ENCODE peak calls at places on chromosomes 6 and 20, in seven cellular contexts. R is lung microvascular endothelial cell; N is progenitor cell of endocrine pancreas; P is effector memory CD8-positive, alpha-beta T cell; S is right lobe of liver; F is CD4-positive, alpha-beta T cell; U is stimulated activated CD8-positive, alpha-beta memory T cell treated with anti-CD3 and anti-CD28 coated beads, Interleukin-4, amount 100 ng/mL, for 24 hours. M is an unnamed sample.

GRCh38 chr6:147149092-147149491 is 55.1 kb upstream of the STXBP5 start:
- DNase-seq in N (no peak), F (no peak), U (no peak), S (no peak), R (no peak), P (no peak), M (no peak)

GRCh38 chr20:58511861-58512260 is 3.3 kb downstream of the APCDD1L start:
- DNase-seq in F (no peak), N (no peak), S (no peak), R (no peak), U (no peak), P (no peak), M (peak; percentile 26)

GRCh38 chr6:111597687-111598086 is 8.0 kb downstream of the TRAF3IP2 start:
- DNase-seq in S (peak; percentile 74), N (no peak), F (no peak), R (no peak), U (no peak), P (no peak), M (no peak)

GRCh38 chr20:43389839-43390626 is 67.7 kb upstream of the SRSF6 start:
- DNase-seq in R (no peak), N (no peak), F (no peak), U (no peak), P (no peak), S (no peak), M (no peak)

GRCh38 chr6:971981-972640 is 279.2 kb upstream of the EXOC2 start:
- DNase-seq in U (no peak), N (no peak), F (no peak), P (no peak), R (no peak), S (no peak), M (no peak)

GRCh38 chr6:13375360-13375878 is 47.1 kb upstream of the TBC1D7 start:
- DNase-seq in F (no peak), S (no peak), R (peak; percentile 23), N (no peak), U (peak; percentile 20), P (peak; percentile 8), M (no peak)

GRCh38 chr6:17869010-17869752 is 118.3 kb downstream of the KIF13A start:
- DNase-seq in R (peak; percentile 52), S (no peak), N (no peak), P (no peak), U (no peak), F (no peak), M (no peak)

GRCh38 chr6:75524322-75524972 is 30.8 kb upstream of the FILIP1 start:
- DNase-seq in N (no peak), R (peak; percentile 88), U (no peak), P (no peak), S (no peak), F (no peak), M (peak; percentile 94)

GRCh38 chr6:44627091-44627878 is 239.8 kb downstream of the CDC5L start:
- DNase-seq in S (no peak), P (no peak), F (no peak), N (no peak), R (no peak), U (no peak), M (no peak)

GRCh38 chr20:62122659-62123449 is 579 bp downstream of the LSM14B start:
- DNase-seq in S (peak; percentile 85), N (peak; percentile 53), F (peak; percentile 35), P (peak; percentile 28), U (no peak), R (peak; percentile 23), M (peak; percentile 31)

GRCh38 chr6:3296113-3296512 is 37.4 kb downstream of the PSMG4 start:
- DNase-seq in N (no peak), R (no peak), U (no peak), S (no peak), P (no peak), F (no peak), M (no peak)

GRCh38 chr6:18997375-18997826 is 610.3 kb downstream of the RNF144B start:
- DNase-seq in F (no peak), N (no peak), P (no peak), R (peak; percentile 62), S (no peak), U (no peak), M (peak; percentile 54)

GRCh38 chr6:150686566-150686965 is 86.9 kb downstream of the PLEKHG1 start:
- DNase-seq in P (no peak), S (no peak), U (no peak), N (no peak), R (no peak), F (no peak), M (no peak)

GRCh38 chr6:42899871-42900270 is 16.0 kb upstream of the PTCRA start:
- DNase-seq in F (no peak), N (no peak), S (no peak), R (no peak), U (no peak), P (no peak), M (no peak)

GRCh38 chr20:25077610-25078169 is 4.3 kb downstream of the VSX1 start:
- DNase-seq in R (no peak), P (no peak), F (no peak), N (no peak), S (peak; percentile 76), U (no peak), M (peak; percentile 37)

GRCh38 chr6:47479156-47479541 is 1.6 kb downstream of the CD2AP start:
- DNase-seq in P (no peak), U (no peak), S (no peak), R (peak; percentile 30), N (no peak), F (no peak), M (peak; percentile 18)

GRCh38 chr6:89888871-89889270 is 5.4 kb upstream of the GJA10 start:
- DNase-seq in S (no peak), U (no peak), F (no peak), R (no peak), N (no peak), P (no peak), M (no peak)

M was measured in cardiac fibroblast.